ENCODE peak calls at places on chromosomes 16 and 17, in four cellular contexts. M, L, J and P are unnamed samples.

GRCh38 chr17:17739388-17740066 is 58.3 kb downstream of the RAI1 start:
- DNase-seq in M (peak; percentile 86), L (peak; percentile 64), J (no peak), P (no peak)

GRCh38 chr17:70184770-70185169 is 15.4 kb downstream of the KCNJ2 start:
- DNase-seq in M (peak; percentile 86), L (peak; percentile 80), J (no peak), P (no peak)

GRCh38 chr16:11111166-11111565 is 144.8 kb downstream of the SOCS1 start:
- DNase-seq in M (no peak), L (no peak), J (no peak), P (no peak)

GRCh38 chr16:53743149-53743566 is 39.2 kb downstream of the FTO start:
- DNase-seq in M (peak; percentile 55), L (peak; percentile 18), J (peak; percentile 34), P (peak; percentile 22)

GRCh38 chr17:16428098-16428882 is 12.9 kb downstream of the TRPV2 start:
- DNase-seq in M (peak; percentile 76), L (peak; percentile 59), J (peak; percentile 62), P (peak; percentile 66)

GRCh38 chr16:9318764-9319163 is 227.3 kb downstream of the HAPSTR1 start:
- DNase-seq in M (no peak), L (no peak), J (no peak), P (peak; percentile 62)

GRCh38 chr17:38333635-38334295 is 10.0 kb downstream of the GPR179 start:
- DNase-seq in M (peak; percentile 38), L (no peak), J (peak; percentile 75), P (peak; percentile 20)

GRCh38 chr16:74561626-74562025 is 45.3 kb downstream of the GLG1 start:
- DNase-seq in M (no peak), L (peak; percentile 18), J (no peak), P (no peak)

GRCh38 chr16:30005341-30006094 is 5.3 kb downstream of the DOC2A start:
- DNase-seq in M (peak; percentile 75), L (peak; percentile 31), J (peak; percentile 60), P (peak; percentile 27)

GRCh38 chr16:10988164-10988803 is 43.9 kb downstream of the CLEC16A start:
- DNase-seq in M (peak; percentile 27), L (no peak), J (peak; percentile 74), P (no peak)

GRCh38 chr17:28030386-28030785 is 12.1 kb upstream of the NLK start:
- DNase-seq in M (no peak), L (no peak), J (no peak), P (no peak)

GRCh38 chr16:90000733-90001427 is 18.4 kb downstream of the DBNDD1 start:
- DNase-seq in M (no peak), L (no peak), J (no peak), P (no peak)

GRCh38 chr17:48441231-48441711 is 11.3 kb upstream of the SKAP1 start:
- DNase-seq in M (no peak), L (no peak), J (peak; percentile 58), P (peak; percentile 72)

GRCh38 chr16:53415504-53415903 is 18.8 kb upstream of the RBL2 start:
- DNase-seq in M (no peak), L (no peak), J (no peak), P (no peak)

GRCh38 chr16:14302031-14302398 is 230.9 kb downstream of the MRTFB start:
- DNase-seq in M (peak; percentile 91), L (peak; percentile 60), J (peak; percentile 46), P (no peak)

GRCh38 chr16:54245788-54246453 is 40.7 kb downstream of the IRX3 start:
- DNase-seq in M (no peak), L (no peak), J (no peak), P (no peak)

GRCh38 chr17:41532947-41533570 is 5.0 kb upstream of the KRT19 start:
- DNase-seq in M (no peak), L (no peak), J (no peak), P (no peak)

GRCh38 chr17:7133424-7133823 is 18.8 kb upstream of the ASGR2 start:
- DNase-seq in M (peak; percentile 24), L (no peak), J (peak; percentile 34), P (peak; percentile 95)